ENCODE peak calls at places on chromosome 5, in six cellular contexts. L is SK-N-SH, O is HCT116, D is cardiac fibroblast, W is epithelial cell of esophagus, N is body of pancreas. T is an unnamed sample.

GRCh38 chr5:58921106-58921505 is 338.2 kb downstream of the RAB3C start:
- DNase-seq in W (no peak), D (peak), L (no peak), N (no peak), O (no peak), T (no peak)

GRCh38 chr5:95962785-95963184 is 1.1 kb upstream of the ELL2 start:
- DNase-seq in O (no peak), D (no peak), L (no peak), N (no peak), W (peak), T (peak)

GRCh38 chr5:132681983-132682382 is 8.2 kb downstream of the IL4 start:
- DNase-seq in W (peak), O (no peak), N (no peak), L (no peak), D (no peak), T (no peak)

GRCh38 chr5:111231053-111231586 is 6.9 kb downstream of the CAMK4 start:
- DNase-seq in O (no peak), L (no peak), N (no peak), W (no peak), D (no peak), T (no peak)

GRCh38 chr5:77867914-77868313 is 91.8 kb upstream of the TBCA start:
- DNase-seq in W (no peak), L (peak), N (no peak), D (no peak), O (no peak), T (no peak)

GRCh38 chr5:167642779-167643517 is 648.5 kb upstream of the WWC1 start:
- DNase-seq in N (no peak), O (no peak), W (peak), D (peak), L (peak), T (no peak)

GRCh38 chr5:2038337-2039179 is 155.8 kb upstream of the IRX4 start:
- DNase-seq in D (peak), W (peak), L (peak), N (peak), O (peak), T (peak)

GRCh38 chr5:35924122-35924949 is 14.1 kb downstream of the CAPSL start:
- DNase-seq in L (no peak), N (no peak), W (peak), D (peak), O (no peak), T (no peak)

GRCh38 chr5:107542428-107542827 is 128.3 kb downstream of the EFNA5 start:
- DNase-seq in D (peak), O (peak), W (peak), N (peak), L (peak), T (peak)

GRCh38 chr5:148846930-148847329 is 20.5 kb downstream of the ADRB2 start:
- DNase-seq in D (no peak), N (no peak), W (peak), L (no peak), O (no peak), T (no peak)

GRCh38 chr5:115850771-115851416 is 9.2 kb downstream of the AP3S1 start:
- DNase-seq in O (no peak), L (no peak), N (no peak), D (peak), W (no peak), T (no peak)

GRCh38 chr5:147393866-147394265 is 116.0 kb downstream of the DPYSL3 start:
- DNase-seq in W (no peak), O (no peak), N (no peak), D (no peak), L (no peak), T (no peak)

GRCh38 chr5:122880749-122881148 is 35.3 kb downstream of the SNX24 start:
- DNase-seq in D (no peak), O (no peak), W (no peak), L (peak), N (no peak), T (no peak)

GRCh38 chr5:118722165-118723020 is 266.0 kb downstream of the DTWD2 start:
- DNase-seq in L (no peak), N (no peak), D (no peak), W (no peak), O (no peak), T (no peak)

GRCh38 chr5:115686692-115687054 is 60.8 kb upstream of the TMED7 start:
- DNase-seq in L (no peak), N (no peak), W (peak), O (no peak), D (no peak), T (no peak)

GRCh38 chr5:44952376-44952775 is 143.6 kb downstream of the MRPS30 start:
- DNase-seq in O (peak), N (peak), W (peak), L (peak), D (peak), T (peak)

GRCh38 chr5:169649486-169649885 is 12.4 kb downstream of the DOCK2 start:
- DNase-seq in D (no peak), L (no peak), O (no peak), N (no peak), W (no peak), T (no peak)

GRCh38 chr5:36607114-36607561 is 732 bp downstream of the SLC1A3 start:
- DNase-seq in W (peak), L (no peak), O (peak), D (peak), N (peak), T (peak)

GRCh38 chr5:113161806-113162205 is 185.2 kb downstream of the DCP2 start:
- DNase-seq in N (no peak), L (no peak), O (no peak), W (peak), D (no peak), T (no peak)

GRCh38 chr5:175457466-175457865 is 13.5 kb upstream of the DRD1 start:
- DNase-seq in O (no peak), N (no peak), D (no peak), W (no peak), L (no peak), T (no peak)

GRCh38 chr5:67199859-67200258 is 3.3 kb upstream of the CD180 start:
- DNase-seq in D (no peak), L (no peak), N (no peak), O (no peak), W (no peak), T (no peak)

GRCh38 chr5:128216860-128217531 is 133.4 kb downstream of the SLC12A2 start:
- DNase-seq in D (peak), N (no peak), W (peak), L (no peak), O (no peak), T (no peak)

GRCh38 chr5:8844847-8845246 is 701.0 kb downstream of the SEMA5A start:
- DNase-seq in O (no peak), W (no peak), D (peak), N (no peak), L (no peak), T (no peak)

GRCh38 chr5:126390056-126390455 is 33.2 kb upstream of the GRAMD2B start:
- DNase-seq in N (no peak), D (no peak), W (no peak), L (no peak), O (no peak), T (no peak)

GRCh38 chr5:458547-459353 is 15.8 kb downstream of the EXOC3 start:
- DNase-seq in L (no peak), N (peak), W (peak), O (no peak), D (peak), T (peak)

GRCh38 chr5:141695627-141696180 is 13.7 kb upstream of the ARAP3 start:
- DNase-seq in O (no peak), D (no peak), W (peak), N (no peak), L (peak), T (peak)

GRCh38 chr5:34957857-34958690 is 28.7 kb downstream of the DNAJC21 start:
- DNase-seq in O (no peak), L (peak), N (peak), W (peak), D (peak), T (no peak)

GRCh38 chr5:134100283-134101011 is 14.0 kb upstream of the TCF7 start:
- DNase-seq in W (peak), L (peak), N (no peak), O (no peak), D (peak), T (no peak)

GRCh38 chr5:321726-322251 is 275 bp downstream of the AHRR start:
- DNase-seq in L (no peak), D (no peak), N (no peak), W (no peak), O (no peak), T (no peak)

GRCh38 chr5:159514229-159514822 is 184.0 kb upstream of the IL12B start:
- DNase-seq in W (no peak), D (peak), L (peak), N (no peak), O (no peak), T (no peak)

GRCh38 chr5:66694036-66694435 is 97.8 kb downstream of the MAST4 start:
- DNase-seq in W (no peak), N (no peak), D (peak), O (no peak), L (no peak), T (no peak)

GRCh38 chr5:42894057-42894456 is 82.4 kb upstream of the SELENOP start:
- DNase-seq in W (no peak), D (no peak), N (peak), L (no peak), O (no peak), T (no peak)

GRCh38 chr5:94903719-94904118 is 285.2 kb downstream of the SLF1 start:
- DNase-seq in O (no peak), W (no peak), D (no peak), L (no peak), N (no peak), T (no peak)

GRCh38 chr5:133801955-133802751 is 166.3 kb downstream of the C5orf15 start:
- DNase-seq in W (peak), D (peak), L (peak), N (peak), O (no peak), T (no peak)

GRCh38 chr5:37187465-37187977 is 61.7 kb downstream of the CPLANE1 start:
- DNase-seq in O (no peak), D (no peak), L (no peak), W (no peak), N (no peak), T (no peak)

GRCh38 chr5:150764530-150764929 is 5.7 kb upstream of the DCTN4 start:
- DNase-seq in O (no peak), N (no peak), L (no peak), D (no peak), W (no peak), T (no peak)

GRCh38 chr5:150762216-150762615 is 3.4 kb upstream of the DCTN4 start:
- DNase-seq in D (peak), O (no peak), N (no peak), L (no peak), W (peak), T (no peak)

GRCh38 chr5:150765789-150766149 is 7.0 kb upstream of the DCTN4 start:
- DNase-seq in O (no peak), L (no peak), W (no peak), N (no peak), D (no peak), T (no peak)

GRCh38 chr5:150765019-150765788 is 6.4 kb upstream of the DCTN4 start:
- DNase-seq in L (no peak), N (no peak), O (no peak), W (no peak), D (no peak), T (no peak)

GRCh38 chr5:150763023-150763793 is 4.4 kb upstream of the DCTN4 start:
- DNase-seq in L (peak), O (no peak), N (peak), D (peak), W (peak), T (peak)
- TF ChIP-seq CTCF in L (no peak), O (no peak), N (no peak), D (no peak), W (no peak), T (peak)

DNA sequence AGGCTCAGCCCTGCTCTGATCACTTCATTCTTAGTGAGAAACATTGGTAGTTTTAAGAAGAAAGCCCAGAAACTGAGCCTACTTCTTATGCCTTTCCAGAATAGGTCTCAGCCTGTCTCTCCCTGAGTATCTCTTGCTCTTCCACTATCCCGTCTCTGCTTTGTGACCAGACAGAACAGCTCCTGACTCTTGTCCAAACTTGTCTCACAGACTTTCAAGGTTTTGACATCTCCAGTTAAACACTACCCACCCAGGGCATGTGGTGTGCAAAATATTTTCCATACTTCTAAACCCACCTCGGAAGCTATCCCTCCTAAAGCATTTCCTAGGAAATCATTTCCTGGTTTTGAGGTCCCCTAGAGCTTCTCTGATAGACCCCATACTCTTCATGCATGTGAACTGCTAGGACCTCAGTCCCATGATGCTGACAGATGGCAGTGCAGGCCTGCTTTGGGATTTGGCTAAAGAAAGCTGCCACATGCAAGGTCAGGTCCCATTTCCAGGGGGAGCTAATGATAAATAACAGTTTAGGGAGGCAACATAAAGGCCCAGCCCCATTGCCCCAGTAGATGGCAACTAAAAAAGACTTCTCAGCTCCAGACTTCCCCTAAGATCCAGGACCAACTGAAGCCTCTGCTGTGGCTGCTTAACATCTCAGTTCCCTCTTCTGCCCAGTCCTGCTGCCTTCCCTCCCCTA is 211.5 kb downstream of the MED10 start:
- DNase-seq in O (no peak), L (no peak), D (no peak), N (no peak), W (peak), T (no peak)
- TF ChIP-seq CTCF in O (no peak), L (no peak), D (no peak), N (no peak), W (no peak), T (no peak)

GRCh38 chr5:114221807-114222206 is 140.1 kb upstream of the KCNN2 start:
- DNase-seq in W (no peak), O (no peak), N (no peak), L (no peak), D (no peak), T (no peak)

DNA sequence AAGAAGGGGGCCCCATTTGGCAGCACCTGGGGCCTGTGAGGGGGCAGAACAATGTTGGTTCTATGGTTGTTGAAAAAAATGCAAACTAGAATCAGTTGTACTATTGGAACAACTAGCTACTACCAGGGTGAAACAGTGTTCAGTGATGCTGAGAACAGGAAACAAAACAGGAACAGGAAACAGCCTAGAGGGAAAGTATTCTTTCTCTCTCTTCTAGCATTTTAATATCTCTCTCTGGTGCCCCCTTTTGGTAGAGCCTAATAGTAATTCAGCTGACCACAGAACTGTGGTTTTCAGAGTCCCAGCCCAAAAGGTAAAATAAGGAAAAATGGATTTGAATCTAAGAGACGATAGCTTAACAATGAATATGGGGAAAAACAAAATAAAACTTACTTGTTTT is 138.0 kb upstream of the KCNN2 start:
- DNase-seq in O (peak), D (peak), W (peak), N (peak), L (peak), T (no peak)
- TF ChIP-seq CTCF in O (peak), D (peak), W (peak), N (peak), L (peak), T (peak)

GRCh38 chr5:145982572-145983314 is 46.4 kb downstream of the SH3RF2 start:
- DNase-seq in O (no peak), W (no peak), N (no peak), D (no peak), L (no peak), T (no peak)

GRCh38 chr5:145981612-145982571 is 45.5 kb downstream of the SH3RF2 start:
- DNase-seq in O (no peak), N (peak), W (peak), D (no peak), L (no peak), T (peak)

GRCh38 chr5:145984072-145984471 is 47.7 kb downstream of the SH3RF2 start:
- DNase-seq in D (no peak), L (no peak), W (peak), N (no peak), O (no peak), T (no peak)

GRCh38 chr5:145980718-145981117 is 44.3 kb downstream of the SH3RF2 start:
- DNase-seq in W (peak), L (no peak), O (no peak), N (no peak), D (no peak), T (no peak)

GRCh38 chr5:145983461-145983860 is 47.1 kb downstream of the SH3RF2 start:
- DNase-seq in L (no peak), D (no peak), W (no peak), N (no peak), O (no peak), T (no peak)
- TF ChIP-seq CTCF in L (no peak), D (no peak), W (no peak), N (no peak), O (no peak), T (no peak)

DNA sequence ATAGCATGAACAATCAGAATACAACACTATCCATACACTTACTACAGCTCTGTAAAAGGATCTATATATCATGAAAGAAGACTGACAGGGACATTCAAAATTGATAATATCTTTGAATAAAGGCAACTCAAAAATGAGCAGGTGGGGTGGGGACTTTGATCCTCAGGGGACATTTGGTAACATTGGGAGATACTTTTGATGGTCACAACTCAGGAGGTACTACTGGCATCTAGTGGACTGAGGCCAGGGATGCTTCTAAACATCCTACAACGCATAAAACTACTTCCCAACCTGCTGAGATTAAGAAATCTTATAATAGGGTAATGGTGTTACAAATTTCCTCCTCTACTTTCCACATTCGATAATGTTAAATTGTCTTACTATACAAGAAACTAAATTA is 243.9 kb downstream of the ARL15 start:
- DNase-seq in O (no peak), D (no peak), W (no peak), N (no peak), L (no peak), T (no peak)
- TF ChIP-seq CTCF in O (no peak), D (no peak), W (no peak), N (no peak), L (peak), T (no peak)

GRCh38 chr5:55691265-55692105 is 20.6 kb downstream of the SLC38A9 start:
- DNase-seq in N (no peak), L (peak), W (peak), D (peak), O (peak), T (peak)

GRCh38 chr5:55692106-55692417 is 20.1 kb downstream of the SLC38A9 start:
- DNase-seq in W (no peak), O (no peak), D (no peak), L (no peak), N (no peak), T (no peak)

GRCh38 chr5:55692509-55692908 is 19.6 kb downstream of the SLC38A9 start:
- DNase-seq in O (no peak), N (no peak), W (no peak), L (no peak), D (no peak), T (no peak)

GRCh38 chr5:55699041-55699688 is 13.0 kb downstream of the SLC38A9 start:
- DNase-seq in D (no peak), W (no peak), L (no peak), N (no peak), O (no peak), T (no peak)

DNA sequence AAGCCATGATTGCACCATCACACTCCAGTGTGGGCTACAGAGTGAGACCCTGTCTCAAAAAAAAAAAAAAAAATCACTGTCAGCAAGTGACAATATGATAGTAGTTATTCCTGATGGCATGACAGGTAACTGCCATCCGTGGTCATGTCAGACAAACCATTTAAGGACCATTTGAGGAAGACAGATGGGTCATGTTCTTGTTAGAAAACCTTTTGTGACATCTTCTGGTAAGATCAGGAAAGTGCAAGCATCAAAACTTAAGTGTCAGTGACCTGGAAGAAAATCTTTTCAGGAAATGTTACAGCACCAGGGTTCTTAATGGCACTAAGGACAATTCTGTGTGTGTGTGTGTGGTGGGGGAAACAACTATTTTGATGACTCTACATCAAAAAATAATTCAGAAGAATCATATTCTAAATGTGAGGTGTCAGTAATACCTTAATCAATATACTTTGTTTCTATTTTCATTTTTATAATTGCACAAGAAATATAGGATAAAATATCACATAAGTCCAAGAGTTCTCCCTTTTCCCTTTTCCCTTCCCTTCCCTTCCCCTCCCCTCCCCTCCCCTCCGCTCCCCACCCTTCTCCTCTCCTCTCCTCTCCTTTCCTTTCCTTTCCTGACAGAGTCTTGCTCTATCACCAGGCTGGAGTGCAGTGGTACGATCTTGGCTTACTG is 17.8 kb downstream of the SLC38A9 start:
- DNase-seq in L (peak), N (no peak), O (peak), D (peak), W (peak), T (no peak)
- TF ChIP-seq CTCF in L (peak), N (peak), O (peak), D (peak), W (peak), T (peak)

GRCh38 chr5:164672931-164673694 is 1167.7 kb downstream of the MAT2B start:
- DNase-seq in D (peak), O (no peak), L (peak), N (no peak), W (peak), T (no peak)
- TF ChIP-seq CTCF in D (peak), O (peak), L (peak), N (no peak), W (peak), T (peak)

T was measured in PC-9.